ENCODE peak calls at places on chromosome 11, in six cellular contexts. O, B, K, P, Y and T are unnamed samples. For H3K9me2, the result is how much of the 10 kb centered on the place peaks cover.

GRCh38 chr11:26227311-26227710 is 104.6 kb upstream of the ANO3 start:
- DNase-seq in K (no peak), P (peak), O (peak), Y (peak), B (peak), T (peak)

GRCh38 chr11:42048141-42048540 is 588.7 kb upstream of the LRRC4C start:
- DNase-seq in P (no peak), Y (no peak), B (no peak), K (no peak), O (no peak), T (no peak)

GRCh38 chr11:69180726-69181125 is 25.0 kb downstream of the SMIM38 start:
- DNase-seq in P (no peak), Y (no peak), K (no peak), O (no peak), B (no peak), T (no peak)

GRCh38 chr11:64444838-64445441 is 86.0 kb downstream of the RPS6KA4 start:
- DNase-seq in Y (peak), P (peak), O (peak), B (no peak), K (peak), T (peak)

GRCh38 chr11:96396637-96397036 is 6.8 kb downstream of the JRKL start:
- DNase-seq in K (no peak), B (no peak), Y (peak), P (no peak), O (no peak), T (no peak)

GRCh38 chr11:86596861-86597632 is 75.4 kb downstream of the ME3 start:
- DNase-seq in O (no peak), B (no peak), K (no peak), Y (no peak), P (no peak), T (no peak)

GRCh38 chr11:64933213-64933934 is 2.3 kb downstream of the GPHA2 start:
- DNase-seq in O (no peak), K (no peak), Y (no peak), B (no peak), P (no peak), T (no peak)

GRCh38 chr11:14374922-14375630 is 16.1 kb upstream of the RRAS2 start:
- DNase-seq in K (no peak), O (no peak), B (no peak), Y (no peak), P (no peak), T (no peak)

GRCh38 chr11:17735823-17736772 is 1.5 kb downstream of the KCNC1 start:
- DNase-seq in P (no peak), B (no peak), O (no peak), K (no peak), Y (peak), T (no peak)

GRCh38 chr11:71963468-71963867 is 34.6 kb downstream of the RNF121 start:
- DNase-seq in O (no peak), K (no peak), P (no peak), Y (no peak), B (no peak), T (no peak)

GRCh38 chr11:126101241-126101929 is 38.7 kb upstream of the CDON start:
- DNase-seq in Y (no peak), P (no peak), B (no peak), O (no peak), K (no peak), T (no peak)

GRCh38 chr11:9840460-9841004 is 176.7 kb downstream of the SWAP70 start:
- DNase-seq in K (no peak), P (no peak), B (no peak), O (peak), Y (no peak), T (no peak)

GRCh38 chr11:69321877-69322350 is 28.0 kb downstream of the MYEOV start:
- DNase-seq in B (no peak), Y (no peak), P (peak), O (peak), K (no peak), T (no peak)

GRCh38 chr11:21169639-21170038 is 500.3 kb downstream of the NELL1 start:
- DNase-seq in P (no peak), O (no peak), Y (no peak), B (no peak), K (no peak), T (no peak)

GRCh38 chr11:66414120-66414934 is 6.5 kb upstream of the NPAS4 start:
- DNase-seq in P (no peak), O (no peak), Y (no peak), K (no peak), B (no peak), T (no peak)

GRCh38 chr11:102177974-102178631 is 67.9 kb downstream of the YAP1 start:
- DNase-seq in K (peak), P (peak), O (peak), B (no peak), Y (peak), T (no peak)

GRCh38 chr11:108929241-108929640 is 264.4 kb downstream of the DDX10 start:
- DNase-seq in P (peak), K (peak), B (no peak), Y (no peak), O (peak), T (no peak)

GRCh38 chr11:120929664-120930154 is 94.2 kb upstream of the TBCEL start:
- DNase-seq in B (peak), O (peak), Y (peak), P (peak), K (peak), T (peak)

GRCh38 chr11:61696602-61697001 is 16.4 kb downstream of the DAGLA start:
- DNase-seq in O (no peak), B (no peak), P (no peak), K (no peak), Y (no peak), T (no peak)

GRCh38 chr11:85752890-85753581 is 57.9 kb downstream of the SYTL2 start:
- DNase-seq in K (no peak), O (no peak), P (no peak), B (no peak), Y (no peak), T (no peak)

DNA sequence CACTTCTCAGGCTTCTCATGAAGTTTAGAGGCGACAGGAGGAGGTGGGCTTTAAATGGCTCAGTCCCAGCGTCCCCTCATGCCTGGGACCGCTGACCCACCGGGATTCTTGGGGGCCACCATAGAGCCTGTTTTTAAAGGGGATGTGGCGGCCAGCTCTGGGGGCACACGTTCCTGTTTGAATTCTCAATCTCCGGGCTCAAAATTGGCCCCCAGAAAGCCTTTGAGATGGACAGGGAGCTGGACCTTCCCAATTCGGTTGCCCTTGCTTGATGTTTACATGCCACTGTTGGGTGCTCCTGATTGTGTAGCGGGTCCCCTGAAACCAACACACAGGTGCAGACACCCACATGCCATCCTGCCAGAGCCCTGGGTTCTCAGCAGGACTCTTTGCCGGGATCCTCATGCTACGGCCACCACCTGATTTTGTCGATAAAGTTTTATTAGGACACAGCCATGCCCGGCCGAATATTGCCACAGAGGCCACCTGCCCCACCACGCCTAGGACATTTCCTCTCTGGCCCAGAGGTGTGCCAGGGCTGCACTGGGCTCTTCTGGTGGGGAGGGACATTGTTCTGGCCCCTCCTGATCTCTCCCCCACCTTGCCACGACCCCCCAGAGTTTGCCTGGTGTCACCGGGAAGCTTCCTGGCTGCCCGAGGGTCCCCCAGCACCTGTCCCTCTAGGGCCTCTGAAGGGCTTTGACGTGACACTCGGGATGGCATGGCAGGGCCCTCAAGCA is 71.6 kb downstream of the KCNQ1 start:
- DNase-seq in P (no peak), Y (peak), B (no peak), K (no peak), O (no peak), T (no peak)
- H3K9me2 ChIP-seq in P (under half), Y (under half), B (under half), K (under half), O (under half), T (under half)

GRCh38 chr11:1008001-1008400 is 28.5 kb downstream of the MUC6 start:
- DNase-seq in Y (no peak), P (no peak), O (no peak), K (no peak), B (no peak), T (no peak)
- H3K9ac ChIP-seq in Y (no peak), P (no peak), O (no peak), K (no peak), B (no peak), T (no peak)

DNA sequence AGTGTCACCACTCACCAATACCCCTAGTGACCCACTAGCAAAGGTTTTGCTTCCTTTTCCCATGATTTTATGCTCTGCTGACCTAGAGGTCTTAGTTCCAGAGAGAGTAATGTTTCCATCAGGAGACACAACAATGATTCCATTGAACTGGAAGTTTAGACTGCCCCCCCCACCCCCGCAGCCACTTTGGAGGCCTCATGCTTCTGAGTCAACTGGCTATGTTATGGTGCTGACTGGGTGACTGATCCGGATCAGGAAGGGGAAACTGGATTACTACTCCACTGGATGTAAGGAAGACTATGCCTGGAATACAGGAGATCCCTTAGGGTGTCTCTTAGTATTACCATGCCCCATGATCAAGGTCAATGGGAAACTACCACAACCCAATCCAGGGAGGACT is 633.6 kb downstream of the OPCML start:
- DNase-seq in B (no peak), P (no peak), O (no peak), Y (no peak), K (no peak), T (no peak)
- H3K9me2 ChIP-seq in B (under half), P (under half), O (under half), Y (under half), K (under half), T (under half)

GRCh38 chr11:129242855-129243254 is 50.7 kb upstream of the ARHGAP32 start:
- DNase-seq in B (no peak), Y (no peak), P (no peak), K (no peak), O (no peak), T (no peak)
- H3K9ac ChIP-seq in B (no peak), Y (no peak), P (no peak), K (no peak), O (no peak), T (no peak)

DNA sequence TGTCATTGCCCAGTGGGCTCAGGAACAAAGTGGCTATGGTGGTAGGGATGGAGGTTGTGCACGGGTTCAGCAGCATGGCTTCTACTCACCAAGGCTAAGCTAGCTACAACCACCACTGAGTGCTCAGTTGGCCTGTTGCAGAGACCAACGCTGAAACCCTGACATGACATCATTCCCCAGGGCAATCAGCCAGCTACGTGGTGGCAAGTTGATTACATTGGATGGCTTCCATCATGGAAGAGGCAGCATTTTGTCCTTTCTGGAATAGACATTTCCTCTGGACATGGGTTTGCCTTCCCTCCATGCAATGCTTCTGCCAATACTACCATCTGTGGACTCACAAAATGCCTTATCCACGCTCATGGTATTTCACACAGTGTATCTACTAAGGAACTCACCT is 634.3 kb downstream of the OPCML start:
- DNase-seq in K (no peak), P (no peak), Y (no peak), B (no peak), O (no peak), T (no peak)
- H3K9me2 ChIP-seq in K (under half), P (under half), Y (under half), B (under half), O (under half), T (under half)

DNA sequence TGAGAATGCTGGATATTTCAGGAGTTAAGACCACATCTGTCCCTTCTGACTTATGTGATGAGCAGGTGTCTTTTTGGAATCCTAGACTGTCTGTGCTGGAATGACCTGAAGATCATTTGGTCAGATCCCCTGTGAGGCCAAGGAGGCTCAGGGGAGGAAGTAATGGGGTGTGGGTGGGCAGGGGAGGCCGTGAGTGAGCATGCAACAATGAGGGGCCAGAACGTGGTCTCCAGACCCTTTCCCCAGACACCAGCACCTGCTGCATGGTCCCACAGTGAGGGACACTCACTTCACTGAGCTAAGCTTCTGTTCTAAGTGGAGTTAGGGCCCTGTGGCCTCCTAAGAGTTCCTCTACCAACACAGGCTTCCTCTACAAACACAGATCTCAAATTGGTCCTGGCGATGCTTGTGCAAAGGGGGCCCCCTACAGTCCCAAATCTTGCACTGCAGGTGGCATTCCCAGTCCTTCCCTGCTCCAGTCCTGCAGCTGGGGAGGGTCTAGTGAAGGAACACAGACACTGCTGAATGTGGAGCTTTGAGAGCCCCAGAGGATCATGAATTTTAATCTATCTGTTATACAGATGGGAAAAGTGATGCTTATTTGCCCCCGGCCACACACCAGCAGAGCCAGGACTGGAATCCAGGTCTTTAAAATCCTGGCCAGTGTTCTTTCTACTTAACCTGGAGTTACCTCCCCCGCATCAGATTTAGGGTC is 7.4 kb downstream of the USP2 start:
- DNase-seq in B (peak), Y (peak), O (peak), P (peak), K (no peak), T (peak)
- H3K9ac ChIP-seq in B (no peak), Y (no peak), O (no peak), P (no peak), K (no peak), T (peak)

GRCh38 chr11:3206922-3207204 is 11.8 kb downstream of the MRGPRG start:
- DNase-seq in Y (no peak), B (no peak), K (no peak), P (no peak), O (no peak), T (no peak)
- H3K9me2 ChIP-seq in Y (under half), B (under half), K (under half), P (under half), O (under half), T (under half)